ENCODE peak calls at places on chromosomes 4 and X, in seven cellular contexts. N is naive B cell; S is retina; C is substantia nigra; Q is NAMALWA; J is progenitor cell of endocrine pancreas; X is activated CD4-positive, alpha-beta T cell treated with anti-CD3 and anti-CD28 coated beads for 36 hours. M is an unnamed sample.

GRCh38 chrX:100895365-100896075 is 21.4 kb upstream of the NOX1 start:
- DNase-seq in X (peak), C (no peak), S (peak), Q (peak), J (no peak), N (peak), M (no peak)

GRCh38 chrX:50704360-50704759 is 109.6 kb downstream of the SHROOM4 start:
- DNase-seq in N (no peak), C (no peak), S (no peak), X (no peak), Q (no peak), J (no peak), M (no peak)

GRCh38 chrX:29992083-29992482 is 223.3 kb upstream of the MAGEB2 start:
- DNase-seq in N (no peak), X (no peak), J (no peak), Q (no peak), S (no peak), C (no peak), M (no peak)

GRCh38 chrX:72382199-72382590 is 76.5 kb upstream of the CITED1 start:
- DNase-seq in X (no peak), S (no peak), J (no peak), Q (no peak), C (no peak), N (no peak), M (peak)

GRCh38 chr4:145785391-145786008 is 105.6 kb downstream of the C4orf51 start:
- DNase-seq in X (no peak), J (no peak), N (no peak), C (no peak), S (no peak), Q (no peak), M (no peak)

GRCh38 chrX:1167466-1167865 is 45.0 kb downstream of the CRLF2 start:
- DNase-seq in X (no peak), S (no peak), J (no peak), N (no peak), C (no peak), Q (peak), M (no peak)

GRCh38 chr4:25938251-25939186 is 24.5 kb downstream of the SMIM20 start:
- DNase-seq in S (no peak), N (no peak), C (no peak), Q (no peak), J (no peak), X (peak), M (no peak)

GRCh38 chr4:79241846-79242245 is 84.0 kb downstream of the NAA11 start:
- DNase-seq in Q (peak), C (no peak), N (no peak), J (no peak), X (no peak), S (no peak), M (no peak)

GRCh38 chr4:89077806-89078205 is 20.8 kb upstream of the FAM13A start:
- DNase-seq in X (no peak), N (no peak), Q (no peak), J (no peak), C (no peak), S (no peak), M (no peak)

GRCh38 chrX:136659174-136659573 is 11.2 kb downstream of the CD40LG start:
- DNase-seq in N (no peak), Q (no peak), X (peak), C (no peak), S (no peak), J (no peak), M (no peak)

GRCh38 chr4:39043697-39044363 is 11.6 kb upstream of the TMEM156 start:
- DNase-seq in Q (peak), S (no peak), C (no peak), J (no peak), N (peak), X (peak), M (no peak)

GRCh38 chrX:119067023-119067739 is 5.6 kb upstream of the CT47C1 start:
- DNase-seq in X (peak), J (peak), S (peak), N (peak), C (peak), Q (peak), M (peak)

GRCh38 chr4:1794809-1795303 is 1.8 kb downstream of the FGFR3 start:
- DNase-seq in J (no peak), X (peak), S (peak), Q (no peak), C (no peak), N (no peak), M (no peak)

GRCh38 chrX:42748067-42748850 is 29.7 kb downstream of the PPP1R2C start:
- DNase-seq in S (no peak), C (no peak), J (no peak), N (no peak), Q (no peak), X (no peak), M (no peak)

GRCh38 chr4:62399242-62399641 is 1199.1 kb downstream of the ADGRL3 start:
- DNase-seq in C (no peak), X (no peak), S (no peak), J (no peak), Q (peak), N (no peak), M (no peak)